ENCODE peak calls at places on chromosomes 6 and 20, in seven cellular contexts. B is transverse colon; T is pancreas; E is CD8-positive, alpha-beta T cell; O is heart left ventricle; P is neuronal stem cell; F is HAP-1. C is an unnamed sample. For H3K9me3, the result is how much of the 10 kb centered on the place peaks cover.

GRCh38 chr6:4645713-4646356 is 130.4 kb upstream of the CDYL start:
- DNase-seq in O (no peak), E (no peak), B (no peak), T (no peak), P (no peak), F (no peak), C (no peak)

GRCh38 chr6:98927534-98927933 is 20.2 kb downstream of the FBXL4 start:
- DNase-seq in T (no peak), O (peak), P (no peak), F (no peak), E (no peak), B (no peak), C (no peak)

GRCh38 chr6:33962186-33962585 is 158.4 kb upstream of the MLN start:
- DNase-seq in F (no peak), O (no peak), P (no peak), B (no peak), T (no peak), E (no peak), C (no peak)

GRCh38 chr20:14950633-14951032 is 613.2 kb upstream of the FLRT3 start:
- DNase-seq in P (no peak), T (no peak), E (no peak), F (no peak), B (no peak), O (no peak), C (no peak)

GRCh38 chr20:63056236-63057132 is 49.7 kb upstream of the BHLHE23 start:
- DNase-seq in P (peak), F (no peak), E (peak), B (peak), O (peak), T (peak), C (no peak)

GRCh38 chr6:14851286-14851685 is 394.6 kb upstream of the JARID2 start:
- DNase-seq in P (no peak), E (no peak), T (no peak), B (no peak), F (no peak), O (no peak), C (no peak)

GRCh38 chr20:11844691-11845090 is 73.0 kb upstream of the BTBD3 start:
- DNase-seq in B (no peak), T (no peak), E (no peak), O (no peak), F (no peak), P (no peak), C (no peak)

GRCh38 chr20:23131766-23132165 is 45.6 kb upstream of the CD93 start:
- DNase-seq in O (no peak), P (no peak), T (no peak), B (no peak), E (no peak), F (no peak), C (no peak)

GRCh38 chr20:57662313-57663240 is 42.4 kb upstream of the ZBP1 start:
- DNase-seq in O (peak), T (no peak), B (peak), F (no peak), E (no peak), P (no peak), C (peak)

GRCh38 chr6:130796313-130796905 is 30.8 kb upstream of the SMLR1 start:
- DNase-seq in E (no peak), F (no peak), T (no peak), O (peak), B (no peak), P (no peak), C (no peak)

GRCh38 chr20:48761023-48761785 is 66.6 kb downstream of the PREX1 start:
- DNase-seq in F (no peak), O (no peak), E (peak), T (no peak), B (peak), P (no peak), C (no peak)

GRCh38 chr6:113662688-113663333 is 194.3 kb upstream of the MARCKS start:
- DNase-seq in E (no peak), P (no peak), F (no peak), B (no peak), T (no peak), O (no peak), C (no peak)

GRCh38 chr6:12119085-12119588 is 107.0 kb downstream of the HIVEP1 start:
- DNase-seq in F (no peak), P (no peak), B (no peak), T (no peak), O (no peak), E (peak), C (peak)

GRCh38 chr6:168093071-168093505 is 14.1 kb upstream of the FRMD1 start:
- DNase-seq in E (no peak), P (no peak), T (peak), F (no peak), O (no peak), B (peak), C (no peak)
- H3K9me3 ChIP-seq in E (under half), P (under half), T (under half), F (under half), O (under half), B (under half), C (under half)

DNA sequence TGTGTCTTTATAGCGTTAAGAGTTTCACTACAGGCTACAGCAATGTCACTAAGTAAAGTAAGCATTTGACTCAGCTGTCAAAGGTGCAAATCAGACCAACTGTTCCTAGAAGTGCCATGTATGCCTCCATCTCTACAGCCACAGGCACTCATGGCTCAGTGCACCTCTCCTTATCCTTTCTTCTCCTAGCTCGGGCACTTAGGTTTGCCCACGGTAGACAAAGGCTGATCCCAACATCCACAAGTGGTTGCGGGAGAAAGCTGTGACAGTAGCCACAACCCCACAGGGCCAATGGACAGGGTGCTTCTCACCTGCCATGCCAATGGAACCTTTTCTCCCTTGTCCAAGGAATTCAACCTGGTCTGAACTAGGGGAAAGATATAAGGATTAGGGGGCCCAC is 228.5 kb upstream of the EXOC2 start:
- DNase-seq in B (no peak), E (no peak), F (no peak), O (no peak), P (no peak), T (no peak), C (no peak)
- H3K9me3 ChIP-seq in B (under half), E (under half), F (under half), O (under half), P (under half), T (under half), C (under half)

DNA sequence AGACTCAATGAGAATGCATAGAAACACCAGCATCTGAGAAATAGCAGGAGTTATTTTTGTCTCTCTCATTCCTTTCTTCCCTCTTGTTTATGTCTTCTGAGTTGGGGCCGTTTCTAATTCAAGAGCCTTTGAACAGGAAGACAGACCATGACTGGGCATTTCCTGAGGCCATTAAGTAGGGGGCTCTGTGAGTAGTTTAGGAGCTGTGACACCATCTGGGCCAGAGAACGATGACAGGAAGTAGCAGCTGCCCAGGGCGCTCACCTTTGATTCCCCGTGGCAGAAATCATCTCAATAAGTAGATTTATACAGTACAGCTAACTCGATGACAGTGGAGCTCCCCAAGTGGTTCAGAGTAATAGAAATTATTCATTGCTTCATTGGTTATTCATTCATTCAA is 298.4 kb upstream of the PLN start:
- DNase-seq in T (no peak), O (no peak), E (no peak), P (no peak), B (no peak), F (no peak), C (no peak)
- H3K9me3 ChIP-seq in T (under half), O (under half), E (under half), P (under half), B (under half), F (under half), C (under half)

DNA sequence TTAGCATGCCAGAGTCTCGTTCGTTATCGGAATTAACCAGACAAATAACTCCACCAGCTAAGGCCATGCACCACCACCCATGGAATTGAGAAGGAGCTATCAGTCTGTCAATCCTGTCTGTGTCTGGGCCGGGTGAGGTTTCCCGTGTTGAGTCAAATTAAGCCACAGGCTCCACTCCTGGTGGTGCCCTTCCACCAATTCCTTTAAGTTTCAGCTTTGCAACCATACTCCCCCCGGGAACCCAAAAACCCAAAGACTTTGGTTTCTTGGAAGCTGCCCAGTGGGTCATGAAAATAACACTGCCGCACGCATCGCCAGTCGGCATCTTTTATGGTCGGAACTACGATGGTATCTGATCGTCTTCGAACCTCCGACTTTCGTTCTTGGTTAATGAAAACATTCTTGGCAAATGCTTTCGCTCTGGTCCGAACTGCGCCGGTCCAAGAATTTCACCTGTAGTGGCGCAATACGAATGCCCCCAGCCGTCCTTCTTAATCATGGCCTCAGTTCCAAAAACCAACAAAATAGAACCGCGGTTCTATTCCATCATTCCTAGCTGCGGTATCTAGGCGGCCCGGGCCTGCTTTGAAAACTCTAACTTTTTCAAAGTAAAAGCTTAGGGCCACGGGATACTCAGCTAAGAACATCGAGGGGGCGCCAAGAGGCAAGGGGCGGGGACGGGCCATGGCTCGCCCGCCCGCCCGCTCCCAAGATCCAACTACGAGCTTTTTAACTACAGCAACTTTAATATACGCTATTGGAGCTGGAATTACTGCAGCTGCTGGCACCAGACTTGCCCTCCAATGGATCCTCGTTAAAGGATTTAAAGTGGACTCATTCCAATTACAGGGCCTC is 1958.5 kb upstream of the DEFB115 start:
- DNase-seq in P (no peak), O (no peak), T (no peak), B (no peak), E (no peak), F (no peak), C (no peak)
- H3K9me3 ChIP-seq in P (under half), O (under half), T (under half), B (under half), E (under half), F (under half), C (under half)